ENCODE peak calls at places on chromosome 10, in seven cellular contexts. Q is K562, Y is H1, W is HepG2, X is HCT116, U is SK-N-SH, A is GM12878. P is an unnamed sample.

GRCh38 chr10:42929236-42929635 is 146.6 kb downstream of the BMS1 start:
- DNase-seq in Q (no peak), Y (no peak), W (no peak), X (no peak), U (no peak), A (no peak), P (no peak)

GRCh38 chr10:3148994-3149393 is 23.6 kb downstream of the PITRM1 start:
- DNase-seq in Q (no peak), Y (no peak), W (no peak), X (no peak), U (no peak), A (no peak), P (no peak)

GRCh38 chr10:59382831-59383295 is 20.5 kb upstream of the FAM13C start:
- DNase-seq in Q (no peak), Y (no peak), W (no peak), X (no peak), U (no peak), A (no peak), P (no peak)

GRCh38 chr10:110600487-110601101 is 33.1 kb downstream of the SMC3 start:
- DNase-seq in Q (no peak), Y (no peak), W (peak), X (peak), U (peak), A (no peak), P (peak)

GRCh38 chr10:124447741-124448466 is 1.9 kb downstream of the NKX1-2 start:
- DNase-seq in Q (no peak), Y (no peak), W (no peak), X (no peak), U (peak), A (no peak), P (no peak)

GRCh38 chr10:91901784-91902677 is 7.3 kb downstream of the FGFBP3 start:
- DNase-seq in Q (peak), Y (no peak), W (peak), X (peak), U (no peak), A (no peak), P (no peak)

GRCh38 chr10:35821339-35821911 is 179.3 kb upstream of the FZD8 start:
- DNase-seq in Q (no peak), Y (no peak), W (no peak), X (no peak), U (no peak), A (peak), P (no peak)

GRCh38 chr10:24716295-24716694 is 7.4 kb downstream of the ARHGAP21 start:
- DNase-seq in Q (peak), Y (no peak), W (no peak), X (no peak), U (no peak), A (no peak), P (no peak)

GRCh38 chr10:128609460-128609859 is 483.2 kb upstream of the MKI67 start:
- DNase-seq in Q (no peak), Y (no peak), W (no peak), X (no peak), U (no peak), A (no peak), P (no peak)

GRCh38 chr10:117133273-117134083 is 4.6 kb downstream of the VAX1 start:
- DNase-seq in Q (no peak), Y (peak), W (no peak), X (no peak), U (peak), A (no peak), P (no peak)

GRCh38 chr10:74921744-74922143 is 95.3 kb downstream of the KAT6B start:
- DNase-seq in Q (peak), Y (no peak), W (no peak), X (no peak), U (peak), A (no peak), P (no peak)

GRCh38 chr10:67140641-67141040 is 214.8 kb downstream of the LRRTM3 start:
- DNase-seq in Q (no peak), Y (no peak), W (no peak), X (no peak), U (no peak), A (no peak), P (no peak)
- TF ChIP-seq YY1 in Q (no peak), Y (no peak), W (no peak), X (no peak), U (no peak), A (no peak), P (no peak)

DNA sequence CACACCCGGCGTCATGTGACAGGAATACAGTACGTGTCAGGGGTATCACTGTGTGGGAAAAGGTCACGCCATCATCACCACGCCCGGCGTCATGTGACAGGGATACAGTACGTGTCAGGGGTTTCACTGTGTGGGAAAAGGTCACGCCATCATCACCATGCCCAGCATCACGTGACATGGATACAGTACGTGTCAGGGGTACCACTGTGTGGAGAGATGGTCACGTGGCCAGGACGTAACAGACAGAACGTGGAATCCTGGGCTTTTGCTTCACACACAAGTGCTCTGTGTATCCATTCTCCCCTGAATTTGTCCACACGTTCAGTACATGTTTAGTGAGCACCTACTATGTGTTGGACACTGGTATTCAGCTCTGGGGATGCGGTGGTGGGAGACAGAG is 34.5 kb upstream of the DIP2C start:
- DNase-seq in Q (no peak), Y (no peak), W (no peak), X (no peak), U (no peak), A (no peak), P (no peak)
- TF ChIP-seq YY1 in Q (no peak), Y (no peak), W (no peak), X (no peak), U (no peak), A (no peak), P (no peak)

DNA sequence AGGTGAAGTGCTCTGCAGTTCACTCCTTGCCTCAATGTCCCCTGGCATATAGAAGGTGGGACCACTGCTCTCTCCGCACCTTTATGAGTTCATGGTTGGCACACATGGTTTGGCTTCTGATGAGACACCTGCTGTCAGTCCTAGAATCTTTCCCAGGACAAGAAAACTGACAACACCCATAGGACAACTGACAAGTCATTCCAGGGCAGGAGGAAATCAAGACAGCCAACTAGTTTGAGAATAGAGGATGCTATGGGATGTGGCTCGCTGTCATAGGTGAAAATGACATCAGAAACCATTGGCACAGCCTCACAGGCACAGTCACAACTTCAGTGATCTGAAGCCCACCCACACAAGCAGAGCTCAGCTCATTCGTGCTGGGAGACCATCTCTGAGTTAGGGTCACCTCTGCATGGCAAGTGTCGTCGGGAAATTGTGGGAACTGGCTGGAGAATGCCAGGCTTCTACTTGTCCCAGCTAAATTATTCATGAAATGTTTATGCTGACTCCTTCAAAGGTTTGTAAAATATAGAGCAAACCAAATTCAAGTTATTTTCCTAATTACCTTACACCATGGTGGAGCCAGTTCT is 762.4 kb downstream of the GRID1 start:
- DNase-seq in Q (no peak), Y (no peak), W (no peak), X (no peak), U (no peak), A (no peak), P (no peak)
- TF ChIP-seq YY1 in Q (no peak), Y (no peak), W (no peak), X (no peak), U (no peak), A (no peak), P (no peak)

GRCh38 chr10:52966904-52967303 is 194.3 kb upstream of the MBL2 start:
- DNase-seq in Q (no peak), Y (no peak), W (no peak), X (no peak), U (no peak), A (no peak), P (no peak)
- TF ChIP-seq YY1 in Q (no peak), Y (no peak), W (no peak), X (no peak), U (no peak), A (no peak), P (no peak)